ENCODE peak calls at places on chromosomes 3 and 15, in four cellular contexts. K, L, U and H are unnamed samples.

GRCh38 chr15:80090879-80091503 is 31.5 kb downstream of the ZFAND6 start:
- DNase-seq in U (peak), L (no peak), K (no peak), H (no peak)

GRCh38 chr3:137762674-137763593 is 1.2 kb upstream of the SOX14 start:
- DNase-seq in U (no peak), L (no peak), K (no peak), H (no peak)

GRCh38 chr3:126519506-126520455 is 2.2 kb upstream of the UROC1 start:
- DNase-seq in U (no peak), L (no peak), K (no peak), H (peak)

GRCh38 chr15:45648521-45649200 is 13.8 kb downstream of the SQOR start:
- DNase-seq in K (no peak), L (peak), U (no peak), H (no peak)

GRCh38 chr3:196096382-196096953 is 14.6 kb upstream of the TFRC start:
- DNase-seq in U (no peak), K (no peak), L (no peak), H (no peak)

GRCh38 chr15:26358708-26359107 is 414.2 kb downstream of the GABRB3 start:
- DNase-seq in L (no peak), U (no peak), K (no peak), H (no peak)

GRCh38 chr3:52792961-52793695 is 1.5 kb upstream of the ITIH3 start:
- DNase-seq in L (peak), U (no peak), K (no peak), H (no peak)

GRCh38 chr3:13583251-13584180 is 34.6 kb downstream of the FBLN2 start:
- DNase-seq in U (no peak), K (no peak), L (no peak), H (no peak)

GRCh38 chr3:38579551-38580449 is 69.7 kb downstream of the SCN5A start:
- DNase-seq in K (no peak), U (no peak), L (peak), H (peak)

GRCh38 chr3:66489577-66489976 is 11.2 kb downstream of the LRIG1 start:
- DNase-seq in U (no peak), L (no peak), K (no peak), H (no peak)

GRCh38 chr3:73298243-73299183 is 237.1 kb downstream of the EBLN2 start:
- DNase-seq in U (no peak), L (no peak), K (no peak), H (no peak)

GRCh38 chr3:7733933-7734332 is 767.7 kb upstream of the LMCD1 start:
- DNase-seq in L (no peak), K (no peak), U (no peak), H (no peak)

GRCh38 chr3:116663161-116663885 is 46.3 kb upstream of the TUSC7 start:
- DNase-seq in U (no peak), L (no peak), K (no peak), H (no peak)

GRCh38 chr3:72100626-72101187 is 315.8 kb upstream of the PROK2 start:
- DNase-seq in U (peak), K (peak), L (peak), H (peak)

GRCh38 chr15:68265674-68266073 is 11.9 kb upstream of the FEM1B start:
- DNase-seq in U (no peak), K (no peak), L (no peak), H (no peak)

GRCh38 chr3:64902991-64903390 is 215.2 kb upstream of the ADAMTS9 start:
- DNase-seq in U (no peak), L (peak), K (no peak), H (no peak)

GRCh38 chr3:126939347-126939735 is 43.6 kb upstream of the PLXNA1 start:
- DNase-seq in U (peak), K (no peak), L (no peak), H (no peak)

GRCh38 chr15:28985691-28986090 is 99.9 kb downstream of the APBA2 start:
- DNase-seq in K (no peak), U (no peak), L (no peak), H (no peak)

GRCh38 chr3:112132088-112132487 is 960 bp downstream of the GCSAM start:
- DNase-seq in K (no peak), L (no peak), U (no peak), H (no peak)

GRCh38 chr15:25051399-25052154 is 96.8 kb downstream of the SNRPN start:
- DNase-seq in L (no peak), K (no peak), U (no peak), H (no peak)

GRCh38 chr3:172157566-172158258 is 118.3 kb downstream of the FNDC3B start:
- DNase-seq in U (no peak), K (no peak), L (no peak), H (no peak)

GRCh38 chr3:48294611-48295263 is 38.7 kb downstream of the SPINK8 start:
- DNase-seq in L (no peak), K (no peak), U (no peak), H (no peak)

GRCh38 chr3:187941135-187941847 is 196.0 kb upstream of the BCL6 start:
- DNase-seq in L (no peak), K (no peak), U (no peak), H (no peak)

GRCh38 chr3:12966847-12967750 is 106.1 kb downstream of the IQSEC1 start:
- DNase-seq in L (peak), K (no peak), U (peak), H (no peak)

GRCh38 chr3:8597515-8597853 is 47.1 kb downstream of the SSUH2 start:
- DNase-seq in U (no peak), K (no peak), L (no peak), H (no peak)

GRCh38 chr3:20776717-20777116 is 590.7 kb upstream of the SGO1 start:
- DNase-seq in L (no peak), K (no peak), U (no peak), H (no peak)

GRCh38 chr15:92077353-92078080 is 224.0 kb downstream of the SLCO3A1 start:
- DNase-seq in K (no peak), U (peak), L (peak), H (peak)

GRCh38 chr3:1943395-1944118 is 155.1 kb upstream of the CNTN4 start:
- DNase-seq in K (no peak), U (no peak), L (no peak), H (no peak)

GRCh38 chr15:93037341-93038063 is 51.5 kb downstream of the RGMA start:
- DNase-seq in U (peak), K (no peak), L (peak), H (peak)

GRCh38 chr3:114466251-114466650 is 172.4 kb downstream of the TIGIT start:
- DNase-seq in K (no peak), U (no peak), L (no peak), H (no peak)